ENCODE peak calls at places on chromosomes 2 and 18, in four cellular contexts. S is CD4-positive, alpha-beta T cell; E is lower lobe of right lung; R is tibial artery. N is an unnamed sample.

GRCh38 chr2:207165121-207166038 is at the start of gene KLF7:
- DNase-seq in E (peak), R (peak), S (peak), N (peak)

GRCh38 chr2:27212626-27213471 is 781 bp upstream of the SLC5A6 start:
- DNase-seq in R (no peak), E (no peak), S (peak), N (no peak)

GRCh38 chr2:104945211-104945610 is 91.3 kb downstream of the POU3F3 start:
- DNase-seq in E (no peak), S (no peak), R (no peak), N (no peak)

GRCh38 chr18:10381516-10381915 is 72.9 kb upstream of the APCDD1 start:
- DNase-seq in R (no peak), S (no peak), E (no peak), N (no peak)

GRCh38 chr2:158936978-158937377 is 31.5 kb upstream of the TANC1 start:
- DNase-seq in R (no peak), S (no peak), E (no peak), N (no peak)

GRCh38 chr2:65128297-65129190 is 1.4 kb downstream of the RAB1A start:
- DNase-seq in S (no peak), E (no peak), R (peak), N (no peak)

GRCh38 chr2:49248506-49248905 is 94.2 kb upstream of the FSHR start:
- DNase-seq in S (no peak), R (peak), E (no peak), N (no peak)

GRCh38 chr2:143397886-143398614 is 268.8 kb downstream of the ARHGAP15 start:
- DNase-seq in S (no peak), E (no peak), R (no peak), N (no peak)

GRCh38 chr2:95350320-95351079 is 52.0 kb upstream of the FAHD2A start:
- DNase-seq in E (no peak), R (peak), S (no peak), N (no peak)

GRCh38 chr2:46666044-46666662 is 186.8 kb downstream of the TMEM247 start:
- DNase-seq in E (no peak), R (no peak), S (no peak), N (no peak)

GRCh38 chr2:8090748-8091700 is 590.8 kb upstream of the ID2 start:
- DNase-seq in S (no peak), R (peak), E (peak), N (no peak)

GRCh38 chr18:35041752-35042379 is 653 bp downstream of the MAPRE2 start:
- DNase-seq in E (no peak), S (no peak), R (no peak), N (no peak)

GRCh38 chr2:24482256-24482971 is 8.6 kb upstream of the NCOA1 start:
- DNase-seq in R (no peak), S (no peak), E (no peak), N (no peak)

GRCh38 chr2:98458207-98458606 is 13.5 kb downstream of the INPP4A start:
- DNase-seq in S (no peak), E (no peak), R (no peak), N (no peak)

GRCh38 chr18:39959839-39960238 is 1995.2 kb upstream of the PIK3C3 start:
- DNase-seq in R (no peak), E (no peak), S (no peak), N (no peak)

GRCh38 chr2:1546023-1546591 is 132.8 kb downstream of the TPO start:
- DNase-seq in E (no peak), S (no peak), R (no peak), N (no peak)

GRCh38 chr18:34767601-34768027 is 57.5 kb downstream of the DTNA start:
- DNase-seq in E (no peak), R (no peak), S (no peak), N (no peak)

GRCh38 chr18:58268849-58269248 is 224.8 kb downstream of the NEDD4L start:
- DNase-seq in E (no peak), R (no peak), S (no peak), N (no peak)

GRCh38 chr18:58271770-58272169 is 227.7 kb downstream of the NEDD4L start:
- DNase-seq in R (no peak), E (no peak), S (no peak), N (no peak)

GRCh38 chr18:58269931-58270330 is 225.9 kb downstream of the NEDD4L start:
- DNase-seq in S (no peak), E (no peak), R (no peak), N (no peak)

GRCh38 chr18:58272209-58272608 is 228.2 kb downstream of the NEDD4L start:
- DNase-seq in E (no peak), S (no peak), R (no peak), N (no peak)

DNA sequence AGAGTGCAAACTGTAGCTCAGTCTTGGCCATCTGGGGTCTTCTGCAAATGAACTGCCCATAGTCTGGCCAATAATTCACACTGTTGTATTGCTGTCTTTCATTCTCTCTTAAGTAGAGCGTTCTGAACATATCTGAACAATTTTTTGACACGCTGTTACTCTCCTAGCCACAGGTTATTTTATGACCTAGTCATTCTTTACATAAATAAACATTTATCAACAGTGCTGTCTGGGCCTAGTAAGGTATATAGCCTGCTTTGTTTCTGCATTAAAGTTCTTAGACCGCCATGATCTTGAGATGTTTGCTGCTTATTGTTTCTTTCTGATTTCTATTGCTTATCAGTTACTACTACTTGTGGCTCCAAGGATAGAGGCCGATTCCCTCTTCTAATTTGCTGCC is 226.4 kb downstream of the NEDD4L start:
- DNase-seq in S (no peak), R (no peak), E (no peak), N (no peak)
- H3K27ac ChIP-seq in S (no peak), R (no peak), E (peak), N (no peak)

GRCh38 chr2:74321737-74322136 is 21.5 kb downstream of the SLC4A5 start:
- DNase-seq in R (no peak), E (no peak), S (no peak), N (no peak)
- H3K27ac ChIP-seq in R (no peak), E (no peak), S (no peak), N (no peak)

GRCh38 chr2:135839713-135840112 is 2.7 kb upstream of the LCT start:
- DNase-seq in E (no peak), R (no peak), S (no peak), N (no peak)

GRCh38 chr2:135836596-135836995 is 388 bp downstream of the LCT start:
- DNase-seq in E (no peak), S (no peak), R (no peak), N (no peak)

GRCh38 chr2:135844285-135844985 is 7.5 kb upstream of the LCT start:
- DNase-seq in E (no peak), S (no peak), R (no peak), N (no peak)

GRCh38 chr2:135843671-135844070 is 6.7 kb upstream of the LCT start:
- DNase-seq in S (no peak), E (no peak), R (no peak), N (no peak)

DNA sequence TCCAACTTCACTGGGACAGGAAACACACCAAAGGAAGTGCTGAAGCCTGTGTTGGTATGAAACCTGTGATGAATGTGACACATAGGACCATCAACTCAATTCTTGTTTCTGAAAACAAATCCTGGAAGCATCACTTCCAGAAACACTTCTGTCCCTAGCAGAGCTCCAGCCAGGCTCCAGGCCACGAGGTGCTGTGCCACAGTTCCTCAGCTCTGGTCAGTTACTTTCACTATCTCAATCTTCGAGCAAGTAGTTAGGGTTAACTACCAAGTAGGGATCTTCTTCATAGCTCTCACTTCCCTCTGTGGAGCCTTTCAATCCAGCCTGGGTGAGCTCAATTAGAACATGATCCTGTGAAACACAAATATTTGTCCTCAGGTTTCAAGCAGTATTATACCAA is 3.6 kb upstream of the LCT start:
- DNase-seq in R (no peak), S (no peak), E (no peak), N (no peak)
- H3K27ac ChIP-seq in R (no peak), S (no peak), E (peak), N (no peak)

GRCh38 chr2:212911011-212911410 is 240.4 kb downstream of the IKZF2 start:
- DNase-seq in E (no peak), S (no peak), R (no peak), N (no peak)

GRCh38 chr2:212913902-212914301 is 237.5 kb downstream of the IKZF2 start:
- DNase-seq in S (no peak), R (no peak), E (no peak), N (no peak)

GRCh38 chr2:212914392-212914791 is 237.0 kb downstream of the IKZF2 start:
- DNase-seq in R (no peak), S (no peak), E (no peak), N (no peak)

GRCh38 chr2:212915121-212915782 is 236.2 kb downstream of the IKZF2 start:
- DNase-seq in R (no peak), S (no peak), E (no peak), N (no peak)

GRCh38 chr2:212912445-212913103 is 238.8 kb downstream of the IKZF2 start:
- DNase-seq in S (no peak), R (no peak), E (no peak), N (no peak)
- H3K27ac ChIP-seq in S (no peak), R (no peak), E (no peak), N (no peak)

GRCh38 chr2:47896450-47896968 is 9.8 kb downstream of the FBXO11 start:
- DNase-seq in E (no peak), R (no peak), S (no peak), N (no peak)
- H3K27ac ChIP-seq in E (no peak), R (no peak), S (no peak), N (no peak)

DNA sequence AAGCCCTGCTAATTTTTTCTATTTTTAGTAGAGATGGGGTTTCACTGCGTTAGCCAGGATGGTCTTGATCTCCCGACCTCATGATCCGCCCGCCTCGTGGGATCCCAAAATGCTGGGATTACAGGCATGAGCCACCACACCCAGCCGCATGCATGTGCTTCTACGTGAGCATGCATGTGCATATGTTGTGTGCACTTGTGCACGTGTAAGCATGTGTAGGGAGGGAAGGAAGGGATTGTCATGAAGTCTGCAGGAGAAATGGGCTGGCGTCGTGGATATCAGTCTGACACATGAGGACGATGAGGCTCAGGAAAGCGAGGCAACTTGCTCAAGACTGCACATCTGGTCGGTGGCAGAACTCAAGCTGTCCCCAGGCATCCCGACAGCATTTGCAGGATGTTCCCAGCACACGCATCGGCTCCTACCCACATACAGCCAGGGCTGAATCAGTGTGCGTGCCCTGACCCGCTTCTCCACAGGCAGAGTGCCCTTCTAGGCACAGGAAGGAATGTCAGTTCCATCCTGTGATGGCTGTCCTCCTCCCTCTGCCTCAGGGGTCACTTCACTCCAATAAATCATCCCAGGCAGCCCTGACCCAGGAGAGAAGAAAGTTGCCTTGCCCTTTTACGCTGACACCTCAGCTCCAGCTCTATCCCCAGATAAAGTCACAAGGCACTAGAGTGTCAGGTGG is 49.9 kb upstream of the SLC14A2 start:
- DNase-seq in S (no peak), R (no peak), E (no peak), N (no peak)
- H3K27ac ChIP-seq in S (no peak), R (peak), E (peak), N (no peak)

GRCh38 chr2:11950894-11951293 is 204.5 kb downstream of the LPIN1 start:
- DNase-seq in E (no peak), R (no peak), S (no peak), N (no peak)
- H3K27ac ChIP-seq in E (no peak), R (no peak), S (no peak), N (no peak)

N was measured in substantia nigra.